ENCODE peak calls at places on chromosomes 3 and 15, in eight cellular contexts. C, X, M, Y, I, D, P and Q are unnamed samples.

GRCh38 chr3:37114251-37115145 is 59.9 kb downstream of the LRRFIP2 start:
- DNase-seq in P (peak), Y (no peak), I (no peak), D (no peak), C (no peak), M (peak), X (no peak), Q (peak)

GRCh38 chr3:111072016-111072891 is 638 bp downstream of the NECTIN3 start:
- DNase-seq in D (no peak), M (peak), I (peak), X (peak), P (peak), C (peak), Y (no peak), Q (peak)

GRCh38 chr3:17639765-17640164 is 102.7 kb downstream of the TBC1D5 start:
- DNase-seq in Y (no peak), M (peak), P (peak), C (no peak), D (no peak), I (no peak), X (no peak), Q (no peak)

GRCh38 chr3:64945171-64945684 is 257.4 kb upstream of the ADAMTS9 start:
- DNase-seq in Y (no peak), P (no peak), I (no peak), D (no peak), M (no peak), C (no peak), X (no peak), Q (peak)

GRCh38 chr15:88257311-88257901 is 867 bp upstream of the NTRK3 start:
- DNase-seq in M (peak), X (peak), Y (no peak), I (peak), C (no peak), D (peak), P (no peak), Q (no peak)

GRCh38 chr15:60370804-60371700 is 26.7 kb downstream of the ANXA2 start:
- DNase-seq in X (no peak), P (peak), C (no peak), Y (no peak), M (peak), I (no peak), D (no peak), Q (peak)

GRCh38 chr3:62046326-62046725 is 327.0 kb downstream of the FEZF2 start:
- DNase-seq in P (peak), Y (no peak), C (no peak), X (no peak), I (no peak), D (no peak), M (peak), Q (no peak)

GRCh38 chr3:42439461-42440075 is 29.2 kb upstream of the LYZL4 start:
- DNase-seq in P (no peak), I (no peak), D (no peak), Y (no peak), M (no peak), X (no peak), C (no peak), Q (no peak)

GRCh38 chr3:128076783-128077624 is 24.8 kb downstream of the SEC61A1 start:
- DNase-seq in P (no peak), D (peak), M (no peak), Y (no peak), I (peak), C (no peak), X (no peak), Q (no peak)

GRCh38 chr15:66948294-66948693 is 117.1 kb upstream of the SMAD3 start:
- DNase-seq in D (no peak), M (peak), I (no peak), X (no peak), Y (no peak), P (peak), C (no peak), Q (no peak)

GRCh38 chr3:128050597-128050996 is 1.6 kb upstream of the SEC61A1 start:
- DNase-seq in M (no peak), X (no peak), C (no peak), P (peak), Y (no peak), I (no peak), D (no peak), Q (no peak)

GRCh38 chr15:77030042-77030927 is 35.4 kb downstream of the PSTPIP1 start:
- DNase-seq in M (no peak), Y (no peak), X (no peak), I (no peak), C (no peak), D (no peak), P (no peak), Q (no peak)

GRCh38 chr15:46786886-46787285 is 930.4 kb upstream of the SEMA6D start:
- DNase-seq in P (no peak), D (no peak), I (no peak), X (no peak), C (no peak), Y (no peak), M (no peak), Q (no peak)

GRCh38 chr3:124814620-124815421 is 72.3 kb downstream of the ITGB5 start:
- DNase-seq in M (no peak), I (no peak), P (no peak), D (no peak), Y (no peak), C (no peak), X (no peak), Q (no peak)

GRCh38 chr3:126654571-126655393 is at the start of gene TXNRD3:
- DNase-seq in D (peak), C (peak), Y (peak), I (peak), M (peak), X (peak), P (peak), Q (peak)

GRCh38 chr3:195165790-195166189 is 105.2 kb downstream of the XXYLT1 start:
- DNase-seq in Y (no peak), D (no peak), X (no peak), C (no peak), P (no peak), I (no peak), M (no peak), Q (peak)

GRCh38 chr3:32109256-32109655 is 2.8 kb downstream of the GPD1L start:
- DNase-seq in X (no peak), I (peak), Y (no peak), M (no peak), C (no peak), D (peak), P (peak), Q (no peak)

GRCh38 chr15:35696767-35697231 is 150.8 kb upstream of the DPH6 start:
- DNase-seq in Y (no peak), D (no peak), P (peak), M (peak), C (no peak), I (no peak), X (no peak), Q (peak)

GRCh38 chr3:71214797-71215196 is 368.7 kb downstream of the FOXP1 start:
- DNase-seq in C (no peak), P (no peak), I (no peak), M (no peak), X (no peak), Y (no peak), D (no peak), Q (no peak)

GRCh38 chr3:58563386-58564035 is 13.7 kb downstream of the FAM107A start:
- DNase-seq in M (no peak), I (no peak), C (no peak), P (no peak), Y (no peak), D (no peak), X (no peak), Q (no peak)

GRCh38 chr3:124586126-124587052 is 143.9 kb upstream of the UMPS start:
- DNase-seq in X (no peak), I (no peak), M (no peak), D (no peak), Y (no peak), P (no peak), C (no peak), Q (no peak)